ENCODE peak calls at places on chromosomes 1 and 21, in nine cellular contexts. W is K562, P is brain microvascular endothelial cell, S is HFF-Myc, L is WTC11, T is retinal pigment epithelial cell, F is fibroblast of the aortic adventitia, B is choroid plexus epithelial cell, A is astrocyte. K is an unnamed sample.

GRCh38 chr21:33373451-33373850 is 29.8 kb upstream of the IFNGR2 start:
- DNase-seq in P (no peak), A (no peak), F (no peak), B (no peak), L (no peak), T (no peak), S (no peak), W (no peak), K (no peak)

GRCh38 chr1:159913451-159914192 is 11.7 kb downstream of the TAGLN2 start:
- DNase-seq in P (no peak), A (no peak), S (no peak), L (no peak), F (no peak), B (no peak), W (no peak), T (no peak), K (no peak)

GRCh38 chr1:226610671-226611070 is 62.1 kb downstream of the STUM start:
- DNase-seq in P (no peak), F (no peak), L (no peak), A (no peak), S (no peak), W (no peak), T (no peak), B (no peak), K (peak)

GRCh38 chr1:44222397-44223334 is 9.4 kb downstream of the DMAP1 start:
- DNase-seq in B (peak), T (no peak), A (no peak), W (no peak), L (no peak), F (no peak), S (no peak), P (no peak), K (no peak)

GRCh38 chr1:183318433-183318832 is 99.7 kb downstream of the NMNAT2 start:
- DNase-seq in P (peak), A (peak), W (no peak), L (peak), B (peak), F (peak), T (peak), S (peak), K (peak)

GRCh38 chr1:15684468-15685283 is 556 bp downstream of the PLEKHM2 start:
- DNase-seq in P (no peak), S (no peak), B (no peak), L (peak), T (no peak), A (no peak), F (peak), W (peak), K (no peak)

GRCh38 chr1:20454004-20454403 is 32.0 kb downstream of the CAMK2N1 start:
- DNase-seq in T (no peak), P (no peak), S (no peak), L (no peak), W (no peak), A (no peak), B (no peak), F (no peak), K (no peak)

GRCh38 chr1:177779325-177779965 is 190.4 kb downstream of the SEC16B start:
- DNase-seq in P (no peak), A (no peak), B (no peak), W (no peak), L (peak), T (no peak), F (no peak), S (no peak), K (no peak)

GRCh38 chr1:70333245-70333644 is 21.3 kb downstream of the ANKRD13C start:
- DNase-seq in S (no peak), P (no peak), F (no peak), B (no peak), W (no peak), A (no peak), T (no peak), L (no peak), K (no peak)

GRCh38 chr1:46813858-46814396 is 15.1 kb downstream of the CYP4B1 start:
- DNase-seq in F (no peak), T (no peak), W (no peak), S (no peak), L (no peak), P (no peak), B (no peak), A (no peak), K (no peak)

GRCh38 chr1:144551543-144552424 is 40.9 kb upstream of the PPIAL4F start:
- DNase-seq in A (peak), B (peak), P (peak), S (peak), L (peak), F (peak), W (peak), T (peak), K (peak)

GRCh38 chr1:24909388-24909898 is 20.6 kb downstream of the RUNX3 start:
- DNase-seq in B (peak), W (peak), F (peak), A (peak), P (peak), S (no peak), T (peak), L (peak), K (peak)

GRCh38 chr1:4016351-4017130 is 116.5 kb upstream of the C1orf174 start:
- DNase-seq in W (no peak), S (no peak), F (no peak), L (no peak), P (no peak), T (no peak), A (no peak), B (no peak), K (no peak)

GRCh38 chr1:155920717-155921116 is 9.6 kb upstream of the RIT1 start:
- DNase-seq in W (no peak), P (no peak), B (no peak), T (no peak), L (no peak), A (no peak), F (no peak), S (no peak), K (no peak)

GRCh38 chr1:163509126-163509525 is 187.4 kb downstream of the NUF2 start:
- DNase-seq in S (no peak), A (no peak), T (no peak), P (no peak), B (no peak), W (no peak), L (no peak), F (no peak), K (no peak)

GRCh38 chr1:9128161-9128519 is 762 bp downstream of the GPR157 start:
- DNase-seq in B (no peak), S (no peak), P (no peak), T (no peak), W (no peak), F (no peak), L (no peak), A (no peak), K (peak)

GRCh38 chr1:151416231-151416630 is 16.9 kb downstream of the PSMB4 start:
- DNase-seq in S (no peak), B (peak), L (no peak), A (peak), F (peak), T (no peak), P (peak), W (no peak), K (no peak)

GRCh38 chr1:23188434-23188884 is 19.8 kb upstream of the LUZP1 start:
- DNase-seq in A (no peak), L (no peak), P (no peak), W (no peak), S (no peak), B (peak), T (no peak), F (no peak), K (no peak)

GRCh38 chr1:3530086-3530930 is 75.8 kb downstream of the ARHGEF16 start:
- DNase-seq in T (no peak), F (peak), L (peak), S (no peak), B (no peak), A (no peak), P (no peak), W (no peak), K (peak)

GRCh38 chr1:147117109-147117508 is 55.2 kb downstream of the PRKAB2 start:
- DNase-seq in W (no peak), A (no peak), F (no peak), L (no peak), S (no peak), P (no peak), B (no peak), T (no peak), K (no peak)

GRCh38 chr1:113763651-113764050 is 4.4 kb upstream of the PHTF1 start:
- DNase-seq in F (no peak), B (no peak), A (no peak), L (no peak), P (no peak), S (no peak), T (no peak), W (no peak), K (no peak)

GRCh38 chr1:179205284-179205683 is 24.2 kb downstream of the ABL2 start:
- DNase-seq in P (no peak), T (no peak), F (no peak), A (no peak), S (no peak), W (no peak), B (no peak), L (no peak), K (no peak)

GRCh38 chr1:102580806-102581205 is 527.5 kb downstream of the COL11A1 start:
- DNase-seq in T (no peak), W (no peak), L (no peak), P (no peak), S (no peak), A (no peak), B (no peak), F (no peak), K (no peak)

GRCh38 chr1:226677121-226678020 is 61.7 kb downstream of the ITPKB start:
- DNase-seq in L (no peak), P (peak), F (peak), A (peak), W (no peak), S (no peak), T (no peak), B (peak), K (peak)

GRCh38 chr1:44808063-44808937 is at the start of gene BTBD19:
- DNase-seq in W (peak), B (peak), A (peak), T (peak), S (no peak), F (peak), L (peak), P (peak), K (peak)

GRCh38 chr21:17526771-17527170 is 13.9 kb downstream of the CXADR start:
- DNase-seq in W (no peak), F (no peak), P (no peak), S (no peak), T (no peak), A (no peak), B (peak), L (no peak), K (no peak)

GRCh38 chr1:231918239-231919015 is 291.8 kb downstream of the DISC1 start:
- DNase-seq in S (no peak), P (peak), F (peak), A (peak), T (no peak), W (no peak), L (no peak), B (peak), K (no peak)

GRCh38 chr1:20483833-20484525 is 2.0 kb downstream of the CAMK2N1 start:
- DNase-seq in P (no peak), B (no peak), L (peak), A (peak), S (no peak), T (no peak), W (no peak), F (peak), K (no peak)

GRCh38 chr1:19374402-19374801 is 62.3 kb downstream of the SLC66A1 start:
- DNase-seq in F (no peak), S (no peak), L (peak), P (no peak), B (no peak), T (no peak), W (peak), A (no peak), K (no peak)

GRCh38 chr1:209505044-209505443 is 78.5 kb upstream of the CAMK1G start:
- DNase-seq in W (no peak), L (no peak), P (peak), F (no peak), B (no peak), A (peak), T (no peak), S (no peak), K (no peak)

GRCh38 chr1:229508823-229509337 is 739 bp upstream of the NUP133 start:
- DNase-seq in F (no peak), S (no peak), W (no peak), L (no peak), A (no peak), B (no peak), P (no peak), T (no peak), K (no peak)
- TF ChIP-seq CTCF in F (no peak), S (no peak), W (no peak), L (no peak), A (no peak), B (no peak), P (no peak), T (no peak), K (no peak)

GRCh38 chr1:214602764-214603657 is at the start of gene CENPF:
- DNase-seq in W (peak), S (peak), P (peak), T (peak), F (peak), L (peak), A (peak), B (peak), K (peak)
- TF ChIP-seq CTCF in W (no peak), S (no peak), P (peak), T (peak), F (peak), L (no peak), A (no peak), B (peak), K (no peak)

GRCh38 chr1:1763657-1764621 is 14.3 kb downstream of the NADK start:
- DNase-seq in A (no peak), F (no peak), B (peak), W (no peak), P (no peak), T (no peak), L (no peak), S (no peak), K (peak)
- TF ChIP-seq CTCF in A (no peak), F (no peak), B (no peak), W (no peak), P (no peak), T (no peak), L (no peak), S (no peak), K (no peak)

DNA sequence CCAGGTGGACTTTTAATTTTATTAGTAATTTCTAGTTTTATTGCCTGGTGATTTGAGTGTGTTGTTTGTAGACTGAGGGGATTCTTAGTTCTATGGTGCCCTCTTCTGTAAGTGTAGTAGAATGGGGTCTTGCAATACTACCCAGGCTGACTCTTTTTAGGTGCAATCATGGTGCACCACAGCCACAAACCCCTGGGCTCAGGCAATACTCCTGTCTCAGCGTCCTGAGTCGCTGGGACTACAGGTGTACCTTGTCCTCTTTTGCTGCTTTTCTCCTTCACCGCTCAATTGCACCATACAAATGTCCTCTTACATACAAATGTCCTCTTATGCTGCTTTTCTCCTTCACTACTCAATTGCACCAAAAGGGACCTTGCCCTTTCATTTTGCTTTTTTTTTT is 43.1 kb downstream of the SCP2 start:
- DNase-seq in S (peak), L (peak), W (no peak), P (no peak), F (peak), T (no peak), B (peak), A (peak), K (no peak)
- TF ChIP-seq CTCF in S (peak), L (no peak), W (peak), P (peak), F (peak), T (peak), B (peak), A (peak), K (no peak)

K was measured in lower leg skin.